ENCODE peak calls at places on chromosomes 11 and 22, in seven cellular contexts. B is endothelial cell of umbilical vein, P is right lobe of liver, M is testis, Z is NB4, T is IMR-90, U is ovary. E is an unnamed sample.
A peak's percentile ranks its signal among the peaks of the same experiment; 100 is the strongest.

GRCh38 chr11:79291948-79292347 is 148.9 kb downstream of the TENM4 start:
- DNase-seq in B (no peak), P (no peak), M (no peak), Z (peak; percentile 77), T (no peak), U (no peak), E (no peak)

GRCh38 chr11:58330861-58331260 is 28.0 kb downstream of the OR5B17 start:
- DNase-seq in B (no peak), P (no peak), M (no peak), Z (no peak), T (peak; percentile 80), U (no peak), E (no peak)

GRCh38 chr11:3122775-3123201 is 42.3 kb downstream of the OSBPL5 start:
- DNase-seq in B (no peak), P (peak; percentile 49), M (no peak), Z (no peak), T (no peak), U (peak; percentile 20), E (no peak)

GRCh38 chr11:71241721-71242259 is 10.6 kb downstream of the SHANK2 start:
- DNase-seq in B (no peak), P (no peak), M (no peak), Z (no peak), T (no peak), U (no peak), E (no peak)

GRCh38 chr22:19691721-19692341 is 22.5 kb upstream of the SEPTIN5 start:
- DNase-seq in B (peak; percentile 35), P (no peak), M (peak; percentile 56), Z (no peak), T (peak; percentile 61), U (no peak), E (no peak)

GRCh38 chr22:25899566-25899965 is 157.6 kb downstream of the MYO18B start:
- DNase-seq in B (no peak), P (no peak), M (no peak), Z (no peak), T (no peak), U (no peak), E (no peak)

GRCh38 chr11:59012942-59013256 is 73.2 kb upstream of the GLYATL1B start:
- DNase-seq in B (no peak), P (peak; percentile 91), M (no peak), Z (no peak), T (no peak), U (no peak), E (no peak)

GRCh38 chr11:12282676-12283075 is 94.7 kb upstream of the PARVA start:
- DNase-seq in B (no peak), P (no peak), M (no peak), Z (no peak), T (no peak), U (no peak), E (no peak)

GRCh38 chr11:35390737-35391682 is 28.3 kb downstream of the SLC1A2 start:
- DNase-seq in B (no peak), P (peak; percentile 60), M (no peak), Z (peak; percentile 39), T (peak; percentile 89), U (no peak), E (no peak)

GRCh38 chr11:78192223-78192719 is 3.6 kb downstream of the USP35 start:
- DNase-seq in B (no peak), P (no peak), M (peak; percentile 85), Z (peak; percentile 71), T (no peak), U (no peak), E (no peak)

GRCh38 chr22:41444360-41445170 is 2.0 kb downstream of the TOB2 start:
- DNase-seq in B (peak; percentile 99), P (peak; percentile 93), M (peak; percentile 97), Z (peak; percentile 64), T (peak; percentile 98), U (peak; percentile 93), E (peak; percentile 89)

GRCh38 chr11:64340671-64341335 is 799 bp downstream of the CCDC88B start:
- DNase-seq in B (peak; percentile 28), P (peak; percentile 80), M (peak; percentile 65), Z (no peak), T (no peak), U (peak; percentile 58), E (peak; percentile 84)

GRCh38 chr11:116911981-116912734 is 74.7 kb upstream of the APOA1 start:
- DNase-seq in B (no peak), P (no peak), M (no peak), Z (no peak), T (no peak), U (no peak), E (no peak)

GRCh38 chr22:38652858-38653257 is 3.3 kb downstream of the FAM227A start:
- DNase-seq in B (no peak), P (no peak), M (no peak), Z (no peak), T (no peak), U (no peak), E (no peak)

GRCh38 chr22:38653741-38654140 is 2.5 kb downstream of the FAM227A start:
- DNase-seq in B (no peak), P (no peak), M (no peak), Z (no peak), T (no peak), U (no peak), E (no peak)

GRCh38 chr22:38657248-38657909 is 941 bp downstream of the CBY1 start:
- DNase-seq in B (no peak), P (no peak), M (peak; percentile 43), Z (peak; percentile 49), T (no peak), U (no peak), E (peak; percentile 43)

GRCh38 chr22:38655532-38656255 is 498 bp downstream of the FAM227A start:
- DNase-seq in B (no peak), P (no peak), M (no peak), Z (peak; percentile 32), T (peak; percentile 9), U (no peak), E (peak; percentile 51)

DNA sequence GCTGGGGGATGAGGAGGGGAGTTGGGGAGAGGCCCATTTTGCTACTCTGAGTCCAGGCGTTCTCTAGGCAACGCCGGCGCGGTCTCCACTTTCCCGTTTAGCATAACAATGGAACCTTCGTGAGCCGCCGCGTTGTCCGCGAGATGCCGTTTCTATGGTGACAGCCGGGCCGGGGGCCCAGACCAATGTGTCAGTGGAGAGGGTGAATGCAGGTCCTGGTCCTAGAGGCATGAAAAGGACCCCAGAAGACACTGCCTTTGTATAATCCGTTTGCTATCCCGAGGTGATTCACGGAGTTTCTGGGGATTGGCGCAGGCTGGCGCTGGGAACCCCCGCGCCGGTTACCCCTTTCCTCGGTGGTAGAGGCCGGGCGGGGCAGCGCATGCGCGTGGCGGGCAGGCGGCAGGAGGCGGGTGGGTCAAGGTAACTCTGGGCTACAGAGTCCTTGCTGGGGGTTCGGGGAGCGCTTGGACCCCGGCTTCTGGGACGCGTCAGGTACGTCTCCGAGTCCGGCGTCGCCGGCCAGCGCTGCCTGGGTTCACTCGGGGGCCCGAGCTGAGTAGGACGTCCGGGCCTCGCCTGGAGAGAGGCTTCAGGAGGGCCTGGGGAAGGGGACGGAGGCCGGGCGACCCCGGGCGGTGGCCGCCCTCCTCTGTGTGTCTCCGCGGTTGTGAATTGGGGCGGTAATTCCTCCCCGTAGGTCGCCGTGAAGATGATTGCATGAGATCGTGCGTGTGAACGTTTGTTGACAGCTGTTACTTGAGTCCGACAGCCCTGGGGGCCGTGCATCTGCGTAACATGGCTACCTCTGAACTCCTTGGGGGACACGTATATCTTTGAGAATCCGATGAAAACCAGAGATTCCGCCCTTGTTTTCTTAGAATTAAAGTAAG is at the start of the genes CBY1 and FAM227A:
- DNase-seq in B (peak; percentile 87), P (peak; percentile 91), M (peak; percentile 94), Z (peak; percentile 84), T (peak; percentile 76), U (peak; percentile 88), E (peak; percentile 94)
- TF ChIP-seq POLR2A in B (peak; percentile 18), P (peak; percentile 44), M (no peak), Z (peak; percentile 59), T (peak; percentile 74), U (peak; percentile 49), E (peak; percentile 77)

DNA sequence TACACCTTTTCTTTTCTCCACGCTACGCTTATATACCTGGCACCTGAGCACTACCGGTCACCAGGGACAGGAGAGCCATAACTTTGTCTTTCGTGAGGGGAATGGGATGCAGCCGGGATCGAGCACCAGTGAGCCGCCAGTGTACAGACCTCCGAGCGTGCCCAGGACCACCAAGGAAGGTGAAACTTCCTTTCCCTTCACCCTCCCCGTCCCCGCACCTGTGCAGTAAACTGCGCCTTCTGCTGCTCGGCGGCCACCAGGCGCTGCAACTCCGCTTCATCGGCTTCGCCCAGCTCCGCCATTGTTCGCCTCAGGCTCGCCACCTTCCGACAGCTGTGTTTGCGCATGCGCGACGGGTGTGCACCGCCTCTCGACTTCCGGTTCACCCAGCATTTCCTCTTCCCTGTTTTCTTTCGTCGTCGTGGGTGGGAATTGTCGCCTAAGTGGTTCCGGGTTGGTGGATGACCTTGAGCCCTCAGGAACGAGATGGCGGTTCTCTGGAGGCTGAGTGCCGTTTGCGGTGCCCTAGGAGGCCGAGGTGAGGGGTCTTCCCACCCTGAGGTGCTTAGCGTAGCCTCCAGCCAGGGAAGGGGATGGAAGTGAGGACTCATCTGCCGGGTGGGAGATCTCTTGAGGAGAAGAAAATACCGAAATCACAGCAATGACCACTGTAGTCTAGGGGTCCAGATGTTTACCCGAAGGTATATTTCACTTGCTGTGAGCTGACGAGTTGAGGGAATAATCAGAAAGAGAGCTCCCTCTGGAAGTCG is at the start of the genes SDHD and TIMM8B:
- DNase-seq in B (peak; percentile 98), P (peak; percentile 97), M (peak; percentile 96), Z (peak; percentile 97), T (peak; percentile 96), U (peak; percentile 96), E (peak; percentile 98)
- TF ChIP-seq POLR2A in B (peak; percentile 52), P (peak; percentile 63), M (no peak), Z (peak; percentile 90), T (peak; percentile 73), U (peak; percentile 59), E (peak; percentile 93)

GRCh38 chr11:130449246-130449990 is 973 bp downstream of the ADAMTS15 start:
- DNase-seq in B (no peak), P (no peak), M (peak; percentile 23), Z (peak; percentile 35), T (no peak), U (no peak), E (no peak)

GRCh38 chr11:130448416-130449068 is at the start of gene ADAMTS15:
- DNase-seq in B (peak; percentile 70), P (peak; percentile 70), M (peak; percentile 75), Z (peak; percentile 98), T (peak; percentile 84), U (peak; percentile 71), E (no peak)

GRCh38 chr11:130451261-130452019 is 3.0 kb downstream of the ADAMTS15 start:
- DNase-seq in B (no peak), P (no peak), M (no peak), Z (peak; percentile 85), T (peak; percentile 74), U (no peak), E (no peak)

GRCh38 chr11:130448039-130448415 is 418 bp upstream of the ADAMTS15 start:
- DNase-seq in B (no peak), P (no peak), M (no peak), Z (no peak), T (no peak), U (no peak), E (no peak)

GRCh38 chr11:130449996-130450419 is 1.6 kb downstream of the ADAMTS15 start:
- DNase-seq in B (no peak), P (no peak), M (peak; percentile 88), Z (peak; percentile 38), T (peak; percentile 82), U (peak; percentile 78), E (peak; percentile 19)
- TF ChIP-seq POLR2A in B (no peak), P (no peak), M (no peak), Z (no peak), T (no peak), U (no peak), E (no peak)

DNA sequence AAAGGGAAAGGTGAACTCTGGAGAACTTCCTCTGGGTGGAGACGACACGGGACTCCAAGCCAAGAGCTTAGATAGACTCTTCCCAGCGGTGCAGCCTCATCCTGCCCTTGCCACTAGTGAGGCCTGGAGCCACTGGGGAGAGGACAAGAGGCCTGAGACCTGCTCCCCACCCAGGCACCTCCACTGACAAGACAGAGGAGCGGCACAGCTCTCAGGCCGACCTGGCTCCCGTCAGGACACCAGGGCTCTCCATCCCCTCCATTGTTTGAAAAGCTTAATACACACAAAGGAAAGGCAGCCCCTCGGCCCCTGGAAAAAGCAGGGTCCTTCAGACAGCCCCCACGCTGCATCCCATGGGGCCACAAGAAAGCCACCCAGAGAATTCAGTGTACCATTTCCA is 29.6 kb downstream of the POLDIP3 start:
- DNase-seq in B (no peak), P (no peak), M (no peak), Z (no peak), T (no peak), U (no peak), E (no peak)
- TF ChIP-seq POLR2A in B (no peak), P (no peak), M (no peak), Z (no peak), T (no peak), U (no peak), E (no peak)